ENCODE peak calls at places on chromosome 9, in four cellular contexts. V is activated CD4-positive, alpha-beta T cell treated with anti-CD3 and anti-CD28 coated beads, Interleukin-2, amount 10 ng/mL, durations not matched to agents 7 days and 5 days; E is NCI-H748 treated with DMSO at 0.1 percent for 48 hours; K is skeletal muscle cell. Q is an unnamed sample.

GRCh38 chr9:2622361-2623045 is 916 bp downstream of the VLDLR start:
- DNase-seq in V (peak), E (no peak), K (no peak), Q (no peak)

GRCh38 chr9:109815366-109815947 is 35.5 kb downstream of the PALM2AKAP2 start:
- DNase-seq in V (no peak), E (no peak), K (no peak), Q (no peak)

GRCh38 chr9:13810510-13810909 is 503.4 kb downstream of the NFIB start:
- DNase-seq in V (no peak), E (no peak), K (peak), Q (no peak)

GRCh38 chr9:106403081-106403480 is 459.9 kb upstream of the ZNF462 start:
- DNase-seq in V (no peak), E (no peak), K (peak), Q (no peak)

GRCh38 chr9:130172161-130172857 is at the start of gene NCS1:
- DNase-seq in V (peak), E (peak), K (peak), Q (peak)

GRCh38 chr9:37784291-37784639 is 599 bp downstream of the EXOSC3 start:
- DNase-seq in V (no peak), E (no peak), K (no peak), Q (no peak)

GRCh38 chr9:136665704-136666363 is 3.1 kb downstream of the EGFL7 start:
- DNase-seq in V (no peak), E (no peak), K (no peak), Q (no peak)

GRCh38 chr9:109270971-109271900 is 49.6 kb downstream of the EPB41L4B start:
- DNase-seq in V (no peak), E (no peak), K (no peak), Q (no peak)

GRCh38 chr9:102587231-102587630 is 407.9 kb upstream of the CYLC2 start:
- DNase-seq in V (no peak), E (peak), K (no peak), Q (no peak)

GRCh38 chr9:69604568-69605219 is 67.5 kb downstream of the APBA1 start:
- DNase-seq in V (no peak), E (no peak), K (no peak), Q (no peak)

GRCh38 chr9:113582698-113583200 is 119.2 kb downstream of the RGS3 start:
- DNase-seq in V (no peak), E (no peak), K (no peak), Q (no peak)

GRCh38 chr9:135301271-135302263 is 178.0 kb upstream of the PPP1R26 start:
- DNase-seq in V (no peak), E (no peak), K (no peak), Q (no peak)

GRCh38 chr9:87479801-87480201 is 17.9 kb upstream of the DAPK1 start:
- DNase-seq in V (no peak), E (no peak), K (no peak), Q (no peak)

GRCh38 chr9:77714077-77714549 is 66.0 kb upstream of the GNA14 start:
- DNase-seq in V (no peak), E (no peak), K (no peak), Q (no peak)

GRCh38 chr9:114889802-114890224 is 40.6 kb downstream of the TNFSF8 start:
- DNase-seq in V (no peak), E (no peak), K (no peak), Q (no peak)

GRCh38 chr9:8514760-8515159 is 715.2 kb upstream of the DMAC1 start:
- DNase-seq in V (no peak), E (no peak), K (no peak), Q (no peak)

GRCh38 chr9:85215416-85215815 is 526.3 kb downstream of the AGTPBP1 start:
- DNase-seq in V (no peak), E (no peak), K (no peak), Q (no peak)

GRCh38 chr9:129998491-129999122 is 44.4 kb downstream of the FNBP1 start:
- DNase-seq in V (no peak), E (no peak), K (no peak), Q (no peak)

GRCh38 chr9:92468206-92468605 is 14.1 kb downstream of the ASPN start:
- DNase-seq in V (no peak), E (no peak), K (no peak), Q (no peak)